ENCODE peak calls at places on chromosome 14, in eight cellular contexts. E is activated CD4-positive, alpha-beta T cell treated with anti-CD3 and anti-CD28 coated beads, Interleukin-2, amount 50 U/mL, for 4 hours; D is cardiac muscle cell; O is GM04504; X is ELR; I is activated CD8-positive, alpha-beta T cell treated with anti-CD3 and anti-CD28 coated beads for 36 hours; Y is T-helper 1 cell; R is stimulated activated CD8-positive, alpha-beta memory T cell treated with anti-CD3 and anti-CD28 coated beads, Interleukin-4, amount 100 ng/mL, for 4 hours. G is an unnamed sample.

GRCh38 chr14:52241102-52241793 is 26.2 kb upstream of the PTGDR start:
- DNase-seq in E (no peak), D (peak), O (peak), X (peak), I (no peak), Y (no peak), R (no peak), G (peak)

GRCh38 chr14:57889245-57889644 is 23.4 kb upstream of the SLC35F4 start:
- DNase-seq in E (no peak), D (peak), O (peak), X (peak), I (no peak), Y (no peak), R (no peak), G (peak)

GRCh38 chr14:31934767-31935266 is 142.3 kb upstream of the ARHGAP5 start:
- DNase-seq in E (no peak), D (peak), O (no peak), X (peak), I (no peak), Y (peak), R (no peak), G (peak)

GRCh38 chr14:32226051-32226450 is 23.0 kb upstream of the RNU6-8 start:
- DNase-seq in E (no peak), D (no peak), O (no peak), X (no peak), I (no peak), Y (no peak), R (no peak), G (no peak)

GRCh38 chr14:52987514-52987913 is 36.7 kb upstream of the FERMT2 start:
- DNase-seq in E (no peak), D (peak), O (no peak), X (no peak), I (no peak), Y (no peak), R (no peak), G (no peak)

GRCh38 chr14:66380143-66380542 is 106.0 kb upstream of the CCDC196 start:
- DNase-seq in E (no peak), D (peak), O (no peak), X (no peak), I (no peak), Y (no peak), R (no peak), G (no peak)

GRCh38 chr14:90276627-90277367 is 20.4 kb downstream of the PSMC1 start:
- DNase-seq in E (no peak), D (peak), O (no peak), X (peak), I (peak), Y (no peak), R (no peak), G (peak)

GRCh38 chr14:76698631-76699030 is 62.6 kb upstream of the VASH1 start:
- DNase-seq in E (no peak), D (no peak), O (no peak), X (no peak), I (no peak), Y (no peak), R (no peak), G (no peak)

GRCh38 chr14:93055651-93056115 is 60.0 kb downstream of the ITPK1 start:
- DNase-seq in E (no peak), D (no peak), O (no peak), X (no peak), I (no peak), Y (no peak), R (no peak), G (no peak)

GRCh38 chr14:68401855-68402254 is 391.0 kb downstream of the ZFP36L1 start:
- DNase-seq in E (no peak), D (no peak), O (no peak), X (no peak), I (peak), Y (no peak), R (no peak), G (no peak)

GRCh38 chr14:84797326-84797725 is 732.6 kb upstream of the FLRT2 start:
- DNase-seq in E (no peak), D (no peak), O (no peak), X (no peak), I (no peak), Y (no peak), R (no peak), G (no peak)

GRCh38 chr14:81927069-81927468 is 393.4 kb upstream of the SEL1L start:
- DNase-seq in E (no peak), D (peak), O (no peak), X (no peak), I (no peak), Y (no peak), R (no peak), G (no peak)

GRCh38 chr14:94867931-94868597 is 98.2 kb upstream of the GSC start:
- DNase-seq in E (no peak), D (peak), O (no peak), X (peak), I (no peak), Y (no peak), R (no peak), G (peak)

GRCh38 chr14:51568366-51568765 is 83.3 kb upstream of the FRMD6 start:
- DNase-seq in E (no peak), D (no peak), O (no peak), X (no peak), I (no peak), Y (no peak), R (no peak), G (no peak)

GRCh38 chr14:76710093-76711010 is 50.9 kb upstream of the VASH1 start:
- DNase-seq in E (peak), D (peak), O (peak), X (peak), I (peak), Y (peak), R (no peak), G (peak)

GRCh38 chr14:61578745-61579144 is 116.6 kb upstream of the HIF1A start:
- DNase-seq in E (no peak), D (peak), O (no peak), X (no peak), I (no peak), Y (peak), R (no peak), G (peak)

GRCh38 chr14:103021817-103022668 is 35.3 kb downstream of the CDC42BPB start:
- DNase-seq in E (no peak), D (no peak), O (no peak), X (peak), I (no peak), Y (no peak), R (no peak), G (peak)

GRCh38 chr14:72754949-72755348 is 139.0 kb downstream of the DPF3 start:
- DNase-seq in E (no peak), D (no peak), O (no peak), X (no peak), I (no peak), Y (no peak), R (no peak), G (no peak)

GRCh38 chr14:32435411-32435810 is 106.3 kb downstream of the AKAP6 start:
- DNase-seq in E (no peak), D (no peak), O (no peak), X (no peak), I (no peak), Y (no peak), R (no peak), G (no peak)

GRCh38 chr14:106372870-106373657 is 846.7 kb downstream of the TMEM121 start:
- DNase-seq in E (peak), D (no peak), O (no peak), X (peak), I (peak), Y (peak), R (peak), G (peak)

GRCh38 chr14:72889366-72889765 is 4.5 kb downstream of the DPF3 start:
- DNase-seq in E (no peak), D (no peak), O (no peak), X (no peak), I (no peak), Y (no peak), R (no peak), G (no peak)

GRCh38 chr14:77478796-77479195 is 19.8 kb downstream of the ISM2 start:
- DNase-seq in E (no peak), D (no peak), O (no peak), X (no peak), I (no peak), Y (no peak), R (no peak), G (no peak)

GRCh38 chr14:90388437-90388836 is 8.4 kb upstream of the CALM1 start:
- DNase-seq in E (no peak), D (peak), O (no peak), X (peak), I (no peak), Y (no peak), R (no peak), G (peak)

GRCh38 chr14:90607141-90607540 is 209.1 kb downstream of the TTC7B start:
- DNase-seq in E (no peak), D (no peak), O (no peak), X (no peak), I (no peak), Y (no peak), R (no peak), G (no peak)

GRCh38 chr14:86141966-86142365 is 612.0 kb downstream of the FLRT2 start:
- DNase-seq in E (no peak), D (no peak), O (no peak), X (no peak), I (no peak), Y (no peak), R (no peak), G (no peak)

GRCh38 chr14:74558655-74559054 is 53.4 kb downstream of the LTBP2 start:
- DNase-seq in E (no peak), D (no peak), O (no peak), X (no peak), I (no peak), Y (no peak), R (no peak), G (peak)

GRCh38 chr14:47705683-47706082 is 30.3 kb upstream of the MDGA2 start:
- DNase-seq in E (no peak), D (no peak), O (no peak), X (no peak), I (no peak), Y (no peak), R (no peak), G (no peak)